ENCODE peak calls at places on chromosomes 4 and X, in nine cellular contexts. One of them, this sample, is unnamed.

GRCh38 chrX:155819966-155820491 is 61.1 kb upstream of the VAMP7 start:
- DNase-seq in ACHN: peak
- DNase-seq in stimulated activated CD4-positive, alpha-beta T cell treated with anti-CD3 and anti-CD28 coated beads, Interleukin-15, amount 100 ng/mL, for 1 hour: no peak
- DNase-seq in Caco-2: peak
- DNase-seq in naive thymus-derived CD4-positive, alpha-beta T cell: peak
- DNase-seq in AG20443: peak
- DNase-seq in Karpas-422: peak
- DNase-seq in colonic mucosa: peak
- DNase-seq in ELF-1: peak
- DNase-seq in this sample: peak

GRCh38 chr4:144733566-144733965 is 87.6 kb downstream of the HHIP start:
- DNase-seq in Karpas-422: no peak
- DNase-seq in naive thymus-derived CD4-positive, alpha-beta T cell: no peak
- DNase-seq in ACHN: no peak
- DNase-seq in AG20443: no peak
- DNase-seq in ELF-1: no peak
- DNase-seq in stimulated activated CD4-positive, alpha-beta T cell treated with anti-CD3 and anti-CD28 coated beads, Interleukin-15, amount 100 ng/mL, for 1 hour: no peak
- DNase-seq in colonic mucosa: no peak
- DNase-seq in Caco-2: no peak
- DNase-seq in this sample: no peak

GRCh38 chrX:10175317-10175871 is 18.6 kb downstream of the CLCN4 start:
- DNase-seq in naive thymus-derived CD4-positive, alpha-beta T cell: no peak
- DNase-seq in stimulated activated CD4-positive, alpha-beta T cell treated with anti-CD3 and anti-CD28 coated beads, Interleukin-15, amount 100 ng/mL, for 1 hour: no peak
- DNase-seq in ELF-1: no peak
- DNase-seq in Karpas-422: no peak
- DNase-seq in ACHN: no peak
- DNase-seq in Caco-2: no peak
- DNase-seq in colonic mucosa: no peak
- DNase-seq in AG20443: peak
- DNase-seq in this sample: no peak

GRCh38 chr4:182928061-182928460 is 10.9 kb upstream of the DCTD start:
- DNase-seq in ELF-1: no peak
- DNase-seq in Caco-2: no peak
- DNase-seq in naive thymus-derived CD4-positive, alpha-beta T cell: no peak
- DNase-seq in AG20443: no peak
- DNase-seq in colonic mucosa: no peak
- DNase-seq in stimulated activated CD4-positive, alpha-beta T cell treated with anti-CD3 and anti-CD28 coated beads, Interleukin-15, amount 100 ng/mL, for 1 hour: no peak
- DNase-seq in Karpas-422: no peak
- DNase-seq in ACHN: no peak
- DNase-seq in this sample: no peak

GRCh38 chrX:56120242-56120641 is 111.9 kb upstream of the KLF8 start:
- DNase-seq in AG20443: no peak
- DNase-seq in Caco-2: no peak
- DNase-seq in naive thymus-derived CD4-positive, alpha-beta T cell: no peak
- DNase-seq in ELF-1: no peak
- DNase-seq in stimulated activated CD4-positive, alpha-beta T cell treated with anti-CD3 and anti-CD28 coated beads, Interleukin-15, amount 100 ng/mL, for 1 hour: no peak
- DNase-seq in Karpas-422: no peak
- DNase-seq in colonic mucosa: no peak
- DNase-seq in ACHN: no peak
- DNase-seq in this sample: no peak

GRCh38 chrX:128816919-128817318 is 706.4 kb downstream of the SMARCA1 start:
- DNase-seq in naive thymus-derived CD4-positive, alpha-beta T cell: no peak
- DNase-seq in AG20443: no peak
- DNase-seq in stimulated activated CD4-positive, alpha-beta T cell treated with anti-CD3 and anti-CD28 coated beads, Interleukin-15, amount 100 ng/mL, for 1 hour: no peak
- DNase-seq in ACHN: peak
- DNase-seq in ELF-1: peak
- DNase-seq in colonic mucosa: no peak
- DNase-seq in Karpas-422: peak
- DNase-seq in Caco-2: peak
- DNase-seq in this sample: no peak

GRCh38 chr4:16897351-16897750 is 1.1 kb downstream of the LDB2 start:
- DNase-seq in naive thymus-derived CD4-positive, alpha-beta T cell: no peak
- DNase-seq in colonic mucosa: no peak
- DNase-seq in ACHN: no peak
- DNase-seq in Karpas-422: no peak
- DNase-seq in ELF-1: peak
- DNase-seq in Caco-2: no peak
- DNase-seq in AG20443: no peak
- DNase-seq in stimulated activated CD4-positive, alpha-beta T cell treated with anti-CD3 and anti-CD28 coated beads, Interleukin-15, amount 100 ng/mL, for 1 hour: no peak
- DNase-seq in this sample: no peak

GRCh38 chrX:74923942-74924448 is 1.3 kb downstream of the NEXMIF start:
- DNase-seq in ELF-1: no peak
- DNase-seq in Caco-2: no peak
- DNase-seq in ACHN: no peak
- DNase-seq in naive thymus-derived CD4-positive, alpha-beta T cell: peak
- DNase-seq in colonic mucosa: peak
- DNase-seq in AG20443: peak
- DNase-seq in stimulated activated CD4-positive, alpha-beta T cell treated with anti-CD3 and anti-CD28 coated beads, Interleukin-15, amount 100 ng/mL, for 1 hour: no peak
- DNase-seq in Karpas-422: no peak
- DNase-seq in this sample: peak

GRCh38 chr4:126777649-126778048 is 855.1 kb upstream of the INTU start:
- DNase-seq in AG20443: peak
- DNase-seq in ELF-1: no peak
- DNase-seq in colonic mucosa: no peak
- DNase-seq in naive thymus-derived CD4-positive, alpha-beta T cell: no peak
- DNase-seq in Karpas-422: no peak
- DNase-seq in ACHN: no peak
- DNase-seq in stimulated activated CD4-positive, alpha-beta T cell treated with anti-CD3 and anti-CD28 coated beads, Interleukin-15, amount 100 ng/mL, for 1 hour: no peak
- DNase-seq in Caco-2: no peak
- DNase-seq in this sample: no peak

GRCh38 chr4:85431881-85432280 is 43.1 kb upstream of the ARHGAP24 start:
- DNase-seq in ELF-1: no peak
- DNase-seq in AG20443: no peak
- DNase-seq in stimulated activated CD4-positive, alpha-beta T cell treated with anti-CD3 and anti-CD28 coated beads, Interleukin-15, amount 100 ng/mL, for 1 hour: no peak
- DNase-seq in ACHN: no peak
- DNase-seq in naive thymus-derived CD4-positive, alpha-beta T cell: no peak
- DNase-seq in Caco-2: no peak
- DNase-seq in colonic mucosa: no peak
- DNase-seq in Karpas-422: no peak
- DNase-seq in this sample: no peak

GRCh38 chrX:937391-937790 is 275.1 kb downstream of the CRLF2 start:
- DNase-seq in ACHN: no peak
- DNase-seq in Karpas-422: no peak
- DNase-seq in ELF-1: no peak
- DNase-seq in colonic mucosa: no peak
- DNase-seq in Caco-2: no peak
- DNase-seq in naive thymus-derived CD4-positive, alpha-beta T cell: no peak
- DNase-seq in AG20443: no peak
- DNase-seq in stimulated activated CD4-positive, alpha-beta T cell treated with anti-CD3 and anti-CD28 coated beads, Interleukin-15, amount 100 ng/mL, for 1 hour: no peak
- DNase-seq in this sample: no peak

GRCh38 chr4:118774989-118775388 is 60.9 kb downstream of the SEC24D start:
- DNase-seq in ACHN: peak
- DNase-seq in Karpas-422: no peak
- DNase-seq in Caco-2: no peak
- DNase-seq in colonic mucosa: no peak
- DNase-seq in stimulated activated CD4-positive, alpha-beta T cell treated with anti-CD3 and anti-CD28 coated beads, Interleukin-15, amount 100 ng/mL, for 1 hour: no peak
- DNase-seq in AG20443: no peak
- DNase-seq in naive thymus-derived CD4-positive, alpha-beta T cell: no peak
- DNase-seq in ELF-1: peak
- DNase-seq in this sample: no peak

GRCh38 chr4:26406346-26406975 is 83.8 kb downstream of the CCKAR start:
- DNase-seq in AG20443: no peak
- DNase-seq in naive thymus-derived CD4-positive, alpha-beta T cell: no peak
- DNase-seq in ELF-1: no peak
- DNase-seq in Karpas-422: no peak
- DNase-seq in stimulated activated CD4-positive, alpha-beta T cell treated with anti-CD3 and anti-CD28 coated beads, Interleukin-15, amount 100 ng/mL, for 1 hour: no peak
- DNase-seq in colonic mucosa: no peak
- DNase-seq in ACHN: peak
- DNase-seq in Caco-2: no peak
- DNase-seq in this sample: no peak

GRCh38 chrX:48961585-48962091 is 4.2 kb upstream of the OTUD5 start:
- DNase-seq in stimulated activated CD4-positive, alpha-beta T cell treated with anti-CD3 and anti-CD28 coated beads, Interleukin-15, amount 100 ng/mL, for 1 hour: no peak
- DNase-seq in ACHN: no peak
- DNase-seq in ELF-1: peak
- DNase-seq in Karpas-422: peak
- DNase-seq in AG20443: no peak
- DNase-seq in naive thymus-derived CD4-positive, alpha-beta T cell: no peak
- DNase-seq in Caco-2: peak
- DNase-seq in colonic mucosa: no peak
- DNase-seq in this sample: no peak

GRCh38 chrX:39242187-39242586 is 440.9 kb downstream of the MID1IP1 start:
- DNase-seq in ELF-1: peak
- DNase-seq in AG20443: peak
- DNase-seq in colonic mucosa: peak
- DNase-seq in ACHN: no peak
- DNase-seq in naive thymus-derived CD4-positive, alpha-beta T cell: peak
- DNase-seq in stimulated activated CD4-positive, alpha-beta T cell treated with anti-CD3 and anti-CD28 coated beads, Interleukin-15, amount 100 ng/mL, for 1 hour: no peak
- DNase-seq in Karpas-422: peak
- DNase-seq in Caco-2: peak
- DNase-seq in this sample: peak

GRCh38 chr4:73281396-73281795 is 22.8 kb upstream of the ANKRD17 start:
- DNase-seq in ACHN: no peak
- DNase-seq in Karpas-422: no peak
- DNase-seq in Caco-2: no peak
- DNase-seq in stimulated activated CD4-positive, alpha-beta T cell treated with anti-CD3 and anti-CD28 coated beads, Interleukin-15, amount 100 ng/mL, for 1 hour: no peak
- DNase-seq in ELF-1: peak
- DNase-seq in AG20443: no peak
- DNase-seq in colonic mucosa: no peak
- DNase-seq in naive thymus-derived CD4-positive, alpha-beta T cell: no peak
- DNase-seq in this sample: no peak

GRCh38 chrX:111568356-111568755 is 56.9 kb downstream of the SERTM2 start:
- DNase-seq in Caco-2: peak
- DNase-seq in ACHN: peak
- DNase-seq in AG20443: peak
- DNase-seq in colonic mucosa: no peak
- DNase-seq in ELF-1: peak
- DNase-seq in Karpas-422: no peak
- DNase-seq in naive thymus-derived CD4-positive, alpha-beta T cell: no peak
- DNase-seq in stimulated activated CD4-positive, alpha-beta T cell treated with anti-CD3 and anti-CD28 coated beads, Interleukin-15, amount 100 ng/mL, for 1 hour: no peak
- DNase-seq in this sample: no peak

GRCh38 chr4:152007108-152007507 is 246.3 kb upstream of the GATB start:
- DNase-seq in colonic mucosa: no peak
- DNase-seq in Karpas-422: no peak
- DNase-seq in Caco-2: no peak
- DNase-seq in stimulated activated CD4-positive, alpha-beta T cell treated with anti-CD3 and anti-CD28 coated beads, Interleukin-15, amount 100 ng/mL, for 1 hour: no peak
- DNase-seq in AG20443: no peak
- DNase-seq in ELF-1: no peak
- DNase-seq in naive thymus-derived CD4-positive, alpha-beta T cell: no peak
- DNase-seq in ACHN: no peak
- DNase-seq in this sample: no peak

GRCh38 chr4:40923326-40924095 is 173.8 kb downstream of the NSUN7 start:
- DNase-seq in Caco-2: no peak
- DNase-seq in colonic mucosa: no peak
- DNase-seq in ELF-1: no peak
- DNase-seq in stimulated activated CD4-positive, alpha-beta T cell treated with anti-CD3 and anti-CD28 coated beads, Interleukin-15, amount 100 ng/mL, for 1 hour: no peak
- DNase-seq in Karpas-422: no peak
- DNase-seq in naive thymus-derived CD4-positive, alpha-beta T cell: no peak
- DNase-seq in ACHN: no peak
- DNase-seq in AG20443: no peak
- DNase-seq in this sample: no peak

GRCh38 chrX:9539611-9540387 is 74.9 kb downstream of the TBL1X start:
- DNase-seq in colonic mucosa: peak
- DNase-seq in ELF-1: no peak
- DNase-seq in Karpas-422: no peak
- DNase-seq in naive thymus-derived CD4-positive, alpha-beta T cell: no peak
- DNase-seq in AG20443: no peak
- DNase-seq in stimulated activated CD4-positive, alpha-beta T cell treated with anti-CD3 and anti-CD28 coated beads, Interleukin-15, amount 100 ng/mL, for 1 hour: no peak
- DNase-seq in ACHN: no peak
- DNase-seq in Caco-2: no peak
- DNase-seq in this sample: no peak

GRCh38 chrX:106894392-106894909 is 8.7 kb downstream of the RIPPLY1 start:
- DNase-seq in ELF-1: peak
- DNase-seq in Caco-2: peak
- DNase-seq in colonic mucosa: peak
- DNase-seq in AG20443: peak
- DNase-seq in stimulated activated CD4-positive, alpha-beta T cell treated with anti-CD3 and anti-CD28 coated beads, Interleukin-15, amount 100 ng/mL, for 1 hour: no peak
- DNase-seq in naive thymus-derived CD4-positive, alpha-beta T cell: peak
- DNase-seq in ACHN: peak
- DNase-seq in Karpas-422: peak
- DNase-seq in this sample: peak

GRCh38 chr4:114807759-114808404 is 209.3 kb downstream of the UGT8 start:
- DNase-seq in Caco-2: peak
- DNase-seq in Karpas-422: peak
- DNase-seq in AG20443: peak
- DNase-seq in ELF-1: peak
- DNase-seq in ACHN: peak
- DNase-seq in stimulated activated CD4-positive, alpha-beta T cell treated with anti-CD3 and anti-CD28 coated beads, Interleukin-15, amount 100 ng/mL, for 1 hour: no peak
- DNase-seq in colonic mucosa: peak
- DNase-seq in naive thymus-derived CD4-positive, alpha-beta T cell: peak
- DNase-seq in this sample: peak

GRCh38 chr4:121457278-121457875 is 76.6 kb upstream of the QRFPR start:
- DNase-seq in colonic mucosa: no peak
- DNase-seq in Karpas-422: no peak
- DNase-seq in Caco-2: no peak
- DNase-seq in ACHN: no peak
- DNase-seq in naive thymus-derived CD4-positive, alpha-beta T cell: no peak
- DNase-seq in stimulated activated CD4-positive, alpha-beta T cell treated with anti-CD3 and anti-CD28 coated beads, Interleukin-15, amount 100 ng/mL, for 1 hour: no peak
- DNase-seq in AG20443: no peak
- DNase-seq in ELF-1: no peak
- DNase-seq in this sample: no peak

GRCh38 chr4:176042195-176042594 is 23.4 kb upstream of the WDR17 start:
- DNase-seq in naive thymus-derived CD4-positive, alpha-beta T cell: no peak
- DNase-seq in colonic mucosa: no peak
- DNase-seq in ELF-1: no peak
- DNase-seq in AG20443: no peak
- DNase-seq in Caco-2: no peak
- DNase-seq in stimulated activated CD4-positive, alpha-beta T cell treated with anti-CD3 and anti-CD28 coated beads, Interleukin-15, amount 100 ng/mL, for 1 hour: no peak
- DNase-seq in Karpas-422: no peak
- DNase-seq in ACHN: no peak
- DNase-seq in this sample: no peak

GRCh38 chrX:130176354-130176776 is 4.6 kb downstream of the RAB33A start:
- DNase-seq in AG20443: no peak
- DNase-seq in colonic mucosa: no peak
- DNase-seq in Karpas-422: peak
- DNase-seq in stimulated activated CD4-positive, alpha-beta T cell treated with anti-CD3 and anti-CD28 coated beads, Interleukin-15, amount 100 ng/mL, for 1 hour: no peak
- DNase-seq in Caco-2: no peak
- DNase-seq in naive thymus-derived CD4-positive, alpha-beta T cell: no peak
- DNase-seq in ELF-1: no peak
- DNase-seq in ACHN: no peak
- DNase-seq in this sample: no peak

GRCh38 chrX:40154229-40154852 is 56.6 kb upstream of the BCOR start:
- DNase-seq in Karpas-422: no peak
- DNase-seq in AG20443: no peak
- DNase-seq in naive thymus-derived CD4-positive, alpha-beta T cell: no peak
- DNase-seq in colonic mucosa: peak
- DNase-seq in ELF-1: peak
- DNase-seq in Caco-2: peak
- DNase-seq in stimulated activated CD4-positive, alpha-beta T cell treated with anti-CD3 and anti-CD28 coated beads, Interleukin-15, amount 100 ng/mL, for 1 hour: no peak
- DNase-seq in ACHN: peak
- DNase-seq in this sample: peak

GRCh38 chrX:50704987-50705386 is 109.0 kb downstream of the SHROOM4 start:
- DNase-seq in stimulated activated CD4-positive, alpha-beta T cell treated with anti-CD3 and anti-CD28 coated beads, Interleukin-15, amount 100 ng/mL, for 1 hour: no peak
- DNase-seq in colonic mucosa: no peak
- DNase-seq in Karpas-422: no peak
- DNase-seq in ACHN: no peak
- DNase-seq in AG20443: peak
- DNase-seq in Caco-2: no peak
- DNase-seq in ELF-1: no peak
- DNase-seq in naive thymus-derived CD4-positive, alpha-beta T cell: no peak
- DNase-seq in this sample: no peak

GRCh38 chr4:71229477-71230257 is 109.2 kb upstream of the SLC4A4 start:
- DNase-seq in ACHN: peak
- DNase-seq in Karpas-422: peak
- DNase-seq in colonic mucosa: peak
- DNase-seq in naive thymus-derived CD4-positive, alpha-beta T cell: no peak
- DNase-seq in ELF-1: peak
- DNase-seq in stimulated activated CD4-positive, alpha-beta T cell treated with anti-CD3 and anti-CD28 coated beads, Interleukin-15, amount 100 ng/mL, for 1 hour: no peak
- DNase-seq in Caco-2: peak
- DNase-seq in AG20443: peak
- DNase-seq in this sample: peak

GRCh38 chr4:48780867-48781219 is 764 bp upstream of the FRYL start:
- DNase-seq in stimulated activated CD4-positive, alpha-beta T cell treated with anti-CD3 and anti-CD28 coated beads, Interleukin-15, amount 100 ng/mL, for 1 hour: no peak
- DNase-seq in colonic mucosa: peak
- DNase-seq in ACHN: peak
- DNase-seq in Karpas-422: peak
- DNase-seq in ELF-1: no peak
- DNase-seq in naive thymus-derived CD4-positive, alpha-beta T cell: peak
- DNase-seq in AG20443: peak
- DNase-seq in Caco-2: no peak
- DNase-seq in this sample: peak

GRCh38 chr4:16745009-16745408 is 153.4 kb downstream of the LDB2 start:
- DNase-seq in AG20443: peak
- DNase-seq in Caco-2: no peak
- DNase-seq in Karpas-422: no peak
- DNase-seq in ELF-1: no peak
- DNase-seq in colonic mucosa: no peak
- DNase-seq in naive thymus-derived CD4-positive, alpha-beta T cell: no peak
- DNase-seq in stimulated activated CD4-positive, alpha-beta T cell treated with anti-CD3 and anti-CD28 coated beads, Interleukin-15, amount 100 ng/mL, for 1 hour: no peak
- DNase-seq in ACHN: no peak
- DNase-seq in this sample: no peak

This sample was measured in left colon.